ENCODE peak calls at places on chromosomes 1 and 21, in eight cellular contexts. J is mammary epithelial cell, G is fibroblast of lung, I is heart right ventricle, B is psoas muscle, C is MM.1S, R is lower lobe of right lung, D is kidney. A is an unnamed sample. For H3K36me3, the result is how much of the 10 kb centered on the place peaks cover.

GRCh38 chr1:39639333-39640130 is at the start of gene HEYL:
- DNase-seq in J (no peak), G (peak), I (peak), B (peak), C (peak), R (peak), D (peak), A (peak)

GRCh38 chr1:167517535-167518330 is 596 bp downstream of the CD247 start:
- DNase-seq in J (no peak), G (no peak), I (peak), B (no peak), C (no peak), R (peak), D (peak), A (peak)

GRCh38 chr1:104294259-104294658 is 544.6 kb downstream of the AMY1C start:
- DNase-seq in J (no peak), G (no peak), I (no peak), B (no peak), C (no peak), R (no peak), D (no peak), A (no peak)

GRCh38 chr1:156556354-156556753 is 16.0 kb downstream of the IQGAP3 start:
- DNase-seq in J (no peak), G (no peak), I (no peak), B (no peak), C (no peak), R (no peak), D (no peak), A (no peak)

GRCh38 chr21:44972821-44973220 is 33.0 kb downstream of the SLX9 start:
- DNase-seq in J (no peak), G (no peak), I (no peak), B (no peak), C (no peak), R (no peak), D (no peak), A (no peak)

GRCh38 chr1:41726899-41727748 is 191.6 kb downstream of the HIVEP3 start:
- DNase-seq in J (no peak), G (no peak), I (peak), B (peak), C (peak), R (peak), D (peak), A (no peak)

GRCh38 chr1:29129916-29130315 is 6.2 kb upstream of the TMEM200B start:
- DNase-seq in J (no peak), G (no peak), I (no peak), B (no peak), C (no peak), R (no peak), D (no peak), A (no peak)

GRCh38 chr1:184791199-184791935 is 36.7 kb upstream of the EDEM3 start:
- DNase-seq in J (no peak), G (peak), I (no peak), B (no peak), C (no peak), R (no peak), D (no peak), A (peak)

GRCh38 chr1:238647877-238648276 is 738.5 kb upstream of the CHRM3 start:
- DNase-seq in J (peak), G (peak), I (no peak), B (no peak), C (no peak), R (no peak), D (no peak), A (peak)

GRCh38 chr1:29033829-29034466 is 89.8 kb downstream of the TMEM200B start:
- DNase-seq in J (peak), G (peak), I (no peak), B (no peak), C (peak), R (no peak), D (no peak), A (peak)

GRCh38 chr1:242205622-242206489 is 207.0 kb upstream of the MAP1LC3C start:
- DNase-seq in J (peak), G (peak), I (no peak), B (no peak), C (no peak), R (no peak), D (no peak), A (no peak)

GRCh38 chr1:232904566-232904965 is 45.8 kb upstream of the NTPCR start:
- DNase-seq in J (peak), G (peak), I (no peak), B (no peak), C (no peak), R (no peak), D (no peak), A (peak)

GRCh38 chr1:240701412-240701811 is 89.5 kb upstream of the GREM2 start:
- DNase-seq in J (no peak), G (peak), I (no peak), B (no peak), C (no peak), R (no peak), D (no peak), A (peak)

GRCh38 chr1:240797050-240797449 is 185.1 kb upstream of the GREM2 start:
- DNase-seq in J (no peak), G (no peak), I (no peak), B (no peak), C (no peak), R (no peak), D (no peak), A (peak)

GRCh38 chr1:230509281-230509977 is 83.3 kb upstream of the PGBD5 start:
- DNase-seq in J (peak), G (peak), I (no peak), B (peak), C (peak), R (no peak), D (no peak), A (peak)

GRCh38 chr1:220817907-220818306 is 31.2 kb downstream of the MTARC1 start:
- DNase-seq in J (no peak), G (peak), I (no peak), B (no peak), C (no peak), R (no peak), D (no peak), A (no peak)

GRCh38 chr1:213686983-213687382 is 300.8 kb upstream of the PROX1 start:
- DNase-seq in J (peak), G (no peak), I (no peak), B (no peak), C (no peak), R (no peak), D (no peak), A (no peak)

GRCh38 chr1:84141177-84142003 is 2.7 kb upstream of the PRKACB start:
- DNase-seq in J (no peak), G (peak), I (no peak), B (no peak), C (peak), R (no peak), D (no peak), A (no peak)

GRCh38 chr1:20029178-20029912 is 40.6 kb upstream of the PLA2G5 start:
- DNase-seq in J (no peak), G (no peak), I (peak), B (no peak), C (no peak), R (no peak), D (no peak), A (no peak)

GRCh38 chr1:210062033-210062432 is 124.0 kb downstream of the SYT14 start:
- DNase-seq in J (no peak), G (no peak), I (no peak), B (no peak), C (no peak), R (no peak), D (no peak), A (no peak)

GRCh38 chr1:175884369-175884768 is 141.0 kb upstream of the TNR start:
- DNase-seq in J (no peak), G (no peak), I (no peak), B (no peak), C (no peak), R (no peak), D (no peak), A (no peak)

GRCh38 chr21:28516996-28517592 is 475.6 kb downstream of the LTN1 start:
- DNase-seq in J (peak), G (peak), I (peak), B (peak), C (peak), R (peak), D (peak), A (peak)

GRCh38 chr1:225754940-225755635 is 22.5 kb upstream of the SRP9 start:
- DNase-seq in J (peak), G (peak), I (peak), B (no peak), C (no peak), R (no peak), D (no peak), A (peak)

GRCh38 chr1:169877800-169878491 is 15.8 kb downstream of the SCYL3 start:
- DNase-seq in J (no peak), G (peak), I (no peak), B (no peak), C (no peak), R (no peak), D (no peak), A (no peak)

GRCh38 chr1:169873582-169874200 is 20.0 kb downstream of the SCYL3 start:
- DNase-seq in J (no peak), G (peak), I (no peak), B (no peak), C (no peak), R (no peak), D (no peak), A (no peak)

GRCh38 chr1:169878498-169878897 is 15.2 kb downstream of the SCYL3 start:
- DNase-seq in J (no peak), G (no peak), I (no peak), B (no peak), C (no peak), R (no peak), D (no peak), A (no peak)

GRCh38 chr1:169869426-169869825 is 24.3 kb downstream of the SCYL3 start:
- DNase-seq in J (no peak), G (no peak), I (no peak), B (no peak), C (no peak), R (no peak), D (no peak), A (no peak)

GRCh38 chr1:169874229-169874628 is 19.5 kb downstream of the SCYL3 start:
- DNase-seq in J (peak), G (peak), I (no peak), B (no peak), C (no peak), R (no peak), D (no peak), A (no peak)
- H3K36me3 ChIP-seq in J (under half), G (under half), I (under half), B (half or more), C (under half), R (half or more), D (half or more), A (under half)

GRCh38 chr1:181104042-181104789 is 15.7 kb downstream of the IER5 start:
- DNase-seq in J (no peak), G (no peak), I (no peak), B (no peak), C (peak), R (no peak), D (no peak), A (no peak)
- TF ChIP-seq CTCF in J (peak), G (no peak), I (no peak), B (peak), C (no peak), R (peak), D (no peak), A (peak)

DNA sequence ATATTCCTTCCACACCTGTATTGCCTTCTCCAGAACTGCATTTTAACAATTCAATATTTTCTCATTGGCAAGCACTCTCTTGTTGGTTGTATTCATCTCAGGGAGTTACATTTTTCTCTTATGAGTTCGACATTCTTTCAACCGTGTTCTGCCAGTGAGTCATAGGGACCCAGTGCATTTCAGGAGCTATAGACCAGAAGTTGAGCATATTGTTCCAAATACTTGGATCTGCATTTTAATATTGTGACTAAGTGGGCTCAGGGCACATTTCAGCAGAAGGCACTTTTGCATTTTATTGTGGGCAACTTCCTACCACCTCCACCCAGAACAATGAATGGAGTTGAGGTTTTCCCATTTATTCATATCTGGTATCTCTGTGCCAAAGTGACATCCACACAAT is 132.8 kb downstream of the TNFSF18 start:
- DNase-seq in J (peak), G (peak), I (no peak), B (no peak), C (no peak), R (no peak), D (no peak), A (peak)
- H3K27ac ChIP-seq in J (peak), G (peak), I (no peak), B (no peak), C (no peak), R (no peak), D (no peak), A (peak)

GRCh38 chr1:32791881-32792280 is 25.3 kb downstream of the YARS1 start:
- DNase-seq in J (peak), G (no peak), I (no peak), B (no peak), C (no peak), R (no peak), D (no peak), A (peak)
- H3K36me3 ChIP-seq in J (under half), G (under half), I (under half), B (half or more), C (under half), R (half or more), D (under half), A (half or more)

GRCh38 chr1:186325239-186325638 is 49.8 kb downstream of the TPR start:
- DNase-seq in J (no peak), G (peak), I (no peak), B (no peak), C (no peak), R (no peak), D (no peak), A (peak)
- TF ChIP-seq CTCF in J (peak), G (peak), I (no peak), B (no peak), C (peak), R (no peak), D (no peak), A (peak)

GRCh38 chr1:113821916-113822315 is 9.6 kb upstream of the RSBN1 start:
- DNase-seq in J (no peak), G (no peak), I (no peak), B (no peak), C (no peak), R (no peak), D (no peak), A (no peak)
- H3K27ac ChIP-seq in J (no peak), G (no peak), I (no peak), B (no peak), C (no peak), R (no peak), D (no peak), A (no peak)

DNA sequence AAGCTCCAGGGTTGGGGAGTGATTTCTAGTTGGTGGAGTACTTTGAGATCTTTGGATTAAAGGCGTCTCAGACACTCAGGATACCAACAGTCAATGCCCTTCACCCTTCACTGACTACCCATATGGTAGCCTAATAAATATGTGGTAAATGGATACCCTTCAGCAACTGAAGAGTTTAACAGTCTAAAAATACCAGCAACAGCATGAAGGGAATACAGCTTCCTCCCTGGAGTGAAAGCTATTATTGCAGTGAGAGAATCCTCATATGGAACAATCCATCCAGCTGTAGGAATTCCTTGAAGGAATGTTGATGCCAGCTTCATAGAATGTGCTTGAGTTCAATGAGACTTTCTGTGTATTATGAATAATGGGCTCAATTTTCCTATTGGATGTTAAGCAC is 26.8 kb downstream of the DNAJC11 start:
- DNase-seq in J (no peak), G (no peak), I (no peak), B (no peak), C (no peak), R (no peak), D (no peak), A (no peak)
- H3K36me3 ChIP-seq in J (under half), G (under half), I (under half), B (under half), C (under half), R (half or more), D (under half), A (under half)

GRCh38 chr1:43143441-43143888 is 28.6 kb downstream of the EBNA1BP2 start:
- DNase-seq in J (peak), G (no peak), I (no peak), B (no peak), C (no peak), R (no peak), D (no peak), A (no peak)
- TF ChIP-seq CTCF in J (peak), G (peak), I (no peak), B (no peak), C (peak), R (peak), D (no peak), A (peak)

GRCh38 chr1:181089017-181089776 is 697 bp downstream of the IER5 start:
- DNase-seq in J (no peak), G (no peak), I (peak), B (peak), C (peak), R (peak), D (peak), A (no peak)

GRCh38 chr1:181092056-181092455 is 3.6 kb downstream of the IER5 start:
- DNase-seq in J (no peak), G (no peak), I (no peak), B (no peak), C (no peak), R (no peak), D (no peak), A (no peak)

GRCh38 chr1:181089777-181090505 is 1.4 kb downstream of the IER5 start:
- DNase-seq in J (peak), G (peak), I (peak), B (peak), C (peak), R (peak), D (peak), A (no peak)

GRCh38 chr1:181091322-181092040 is 3.0 kb downstream of the IER5 start:
- DNase-seq in J (no peak), G (no peak), I (no peak), B (no peak), C (no peak), R (no peak), D (no peak), A (no peak)

DNA sequence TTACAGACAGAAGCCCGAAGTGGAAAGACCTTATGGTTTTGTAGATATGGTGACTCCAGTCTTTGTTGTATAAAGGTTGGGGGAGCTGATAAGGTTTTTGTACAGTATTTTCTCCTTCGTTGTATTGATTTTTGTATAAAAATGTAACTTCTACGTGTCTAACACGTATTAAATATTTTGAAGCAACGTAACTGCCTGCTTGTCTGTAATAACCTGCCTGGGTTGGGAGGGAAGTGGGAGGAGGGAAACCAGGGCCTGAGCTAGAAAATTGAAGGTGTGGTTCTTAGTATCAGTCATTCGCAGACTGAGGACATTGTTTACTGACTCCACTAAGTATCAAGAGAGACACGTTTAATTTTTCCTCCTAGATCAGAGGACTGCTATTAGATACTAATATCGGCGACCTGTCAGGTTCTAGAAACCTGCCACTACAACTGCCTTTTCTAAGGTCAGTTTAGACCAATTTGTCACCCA is 2.2 kb downstream of the IER5 start:
- DNase-seq in J (peak), G (no peak), I (no peak), B (no peak), C (peak), R (no peak), D (no peak), A (no peak)
- H3K27ac ChIP-seq in J (peak), G (peak), I (peak), B (peak), C (peak), R (peak), D (peak), A (peak)

GRCh38 chr1:30692201-30692947 is 31.0 kb downstream of the MATN1 start:
- DNase-seq in J (no peak), G (no peak), I (no peak), B (peak), C (no peak), R (no peak), D (no peak), A (no peak)

GRCh38 chr1:30693366-30693765 is 30.0 kb downstream of the MATN1 start:
- DNase-seq in J (no peak), G (no peak), I (no peak), B (no peak), C (no peak), R (no peak), D (no peak), A (no peak)

GRCh38 chr1:30694248-30695175 is 28.9 kb downstream of the MATN1 start:
- DNase-seq in J (no peak), G (no peak), I (no peak), B (no peak), C (no peak), R (no peak), D (no peak), A (no peak)

GRCh38 chr1:30692948-30693301 is 30.5 kb downstream of the MATN1 start:
- DNase-seq in J (no peak), G (no peak), I (no peak), B (peak), C (no peak), R (no peak), D (no peak), A (no peak)

GRCh38 chr1:30693820-30694219 is 29.6 kb downstream of the MATN1 start:
- DNase-seq in J (no peak), G (no peak), I (no peak), B (no peak), C (no peak), R (no peak), D (no peak), A (no peak)
- H3K36me3 ChIP-seq in J (under half), G (under half), I (under half), B (under half), C (under half), R (under half), D (under half), A (under half)

A was measured in brain microvascular endothelial cell.